ENCODE peak calls at places on chromosomes 1 and 21, in five cellular contexts. E, C, K, M and U are unnamed samples.

GRCh38 chr1:3054474-3054873 is 14.5 kb upstream of the PRDM16 start:
- DNase-seq in E (no peak), C (no peak), K (no peak), M (no peak), U (no peak)

GRCh38 chr1:11364170-11364569 is 91.2 kb downstream of the UBIAD1 start:
- DNase-seq in E (no peak), C (no peak), K (no peak), M (no peak), U (no peak)

GRCh38 chr1:53766766-53767409 is 27.9 kb upstream of the GLIS1 start:
- DNase-seq in E (no peak), C (no peak), K (no peak), M (no peak), U (no peak)

GRCh38 chr1:184672013-184672726 is 82.5 kb downstream of the EDEM3 start:
- DNase-seq in E (no peak), C (no peak), K (no peak), M (peak; percentile 44), U (no peak)

GRCh38 chr1:166999090-166999489 is 10.0 kb downstream of the MAEL start:
- DNase-seq in E (no peak), C (no peak), K (no peak), M (no peak), U (no peak)

GRCh38 chr1:208500379-208500778 is 256.2 kb upstream of the PLXNA2 start:
- DNase-seq in E (no peak), C (no peak), K (no peak), M (no peak), U (no peak)

GRCh38 chr21:45539796-45540600 is 2.2 kb downstream of the SLC19A1 start:
- DNase-seq in E (no peak), C (no peak), K (no peak), M (no peak), U (no peak)

GRCh38 chr1:175734642-175735041 is 8.8 kb downstream of the TNR start:
- DNase-seq in E (no peak), C (no peak), K (no peak), M (no peak), U (no peak)

GRCh38 chr21:45359451-45360217 is 45.3 kb upstream of the COL18A1 start:
- DNase-seq in E (no peak), C (no peak), K (no peak), M (no peak), U (no peak)

GRCh38 chr1:221576268-221576667 is 165.6 kb downstream of the DUSP10 start:
- DNase-seq in E (no peak), C (no peak), K (no peak), M (no peak), U (no peak)

GRCh38 chr1:218463194-218464156 is 118.3 kb downstream of the TGFB2 start:
- DNase-seq in E (no peak), C (no peak), K (no peak), M (no peak), U (no peak)

GRCh38 chr1:62395291-62395690 is 41.6 kb upstream of the USP1 start:
- DNase-seq in E (peak; percentile 38), C (no peak), K (no peak), M (no peak), U (no peak)

GRCh38 chr1:9835758-9836631 is 12.2 kb upstream of the CLSTN1 start:
- DNase-seq in E (peak; percentile 46), C (no peak), K (peak; percentile 10), M (peak; percentile 90), U (no peak)

GRCh38 chr1:60281360-60281932 is 207.9 kb upstream of the C1orf87 start:
- DNase-seq in E (peak; percentile 3), C (peak; percentile 72), K (peak; percentile 58), M (peak; percentile 56), U (peak; percentile 37)

GRCh38 chr1:161843156-161843555 is 77.0 kb downstream of the ATF6 start:
- DNase-seq in E (no peak), C (no peak), K (no peak), M (no peak), U (no peak)

GRCh38 chr1:52904590-52905375 is 16.8 kb downstream of the ECHDC2 start:
- DNase-seq in E (no peak), C (peak; percentile 6), K (peak; percentile 13), M (no peak), U (peak; percentile 74)